ENCODE peak calls at places on chromosomes 4 and X, in ten cellular contexts. One of them, this sample, is unnamed.
A peak's percentile ranks its signal among the peaks of the same experiment; 100 is the strongest.

GRCh38 chrX:71253253-71254091 is 468 bp downstream of the ZMYM3 start:
- DNase-seq in fibroblast of mammary gland: peak; percentile 24
- DNase-seq in prostate gland: peak; percentile 3
- DNase-seq in K562: peak; percentile 71
- DNase-seq in endothelial cell: peak; percentile 61
- DNase-seq in GM10248: peak; percentile 43
- DNase-seq in fibroblast of the aortic adventitia: peak; percentile 32
- DNase-seq in kidney: no peak
- DNase-seq in left lung: no peak
- DNase-seq in upper lobe of left lung: peak; percentile 90
- DNase-seq in this sample: no peak

GRCh38 chrX:3393581-3394111 is 47.2 kb upstream of the MXRA5 start:
- DNase-seq in fibroblast of the aortic adventitia: peak; percentile 54
- DNase-seq in kidney: no peak
- DNase-seq in prostate gland: no peak
- DNase-seq in endothelial cell: no peak
- DNase-seq in GM10248: no peak
- DNase-seq in K562: no peak
- DNase-seq in fibroblast of mammary gland: peak; percentile 83
- DNase-seq in left lung: no peak
- DNase-seq in upper lobe of left lung: no peak
- DNase-seq in this sample: no peak

GRCh38 chrX:24676403-24677024 is 17.2 kb upstream of the POLA1 start:
- DNase-seq in fibroblast of mammary gland: peak; percentile 5
- DNase-seq in K562: peak; percentile 18
- DNase-seq in kidney: no peak
- DNase-seq in prostate gland: no peak
- DNase-seq in left lung: no peak
- DNase-seq in endothelial cell: no peak
- DNase-seq in upper lobe of left lung: no peak
- DNase-seq in GM10248: peak; percentile 31
- DNase-seq in fibroblast of the aortic adventitia: peak; percentile 8
- DNase-seq in this sample: no peak

GRCh38 chr4:185566425-185566824 is 31.1 kb upstream of the PDLIM3 start:
- DNase-seq in fibroblast of mammary gland: no peak
- DNase-seq in upper lobe of left lung: no peak
- DNase-seq in left lung: no peak
- DNase-seq in fibroblast of the aortic adventitia: no peak
- DNase-seq in prostate gland: no peak
- DNase-seq in endothelial cell: no peak
- DNase-seq in GM10248: no peak
- DNase-seq in K562: no peak
- DNase-seq in kidney: no peak
- DNase-seq in this sample: no peak

GRCh38 chr4:52950226-52950625 is 88.1 kb downstream of the RASL11B start:
- DNase-seq in fibroblast of mammary gland: no peak
- DNase-seq in left lung: no peak
- DNase-seq in fibroblast of the aortic adventitia: no peak
- DNase-seq in kidney: no peak
- DNase-seq in endothelial cell: no peak
- DNase-seq in K562: no peak
- DNase-seq in GM10248: no peak
- DNase-seq in upper lobe of left lung: no peak
- DNase-seq in prostate gland: no peak
- DNase-seq in this sample: no peak

GRCh38 chr4:5720980-5721379 is 10.0 kb downstream of the EVC start:
- DNase-seq in prostate gland: no peak
- DNase-seq in fibroblast of mammary gland: no peak
- DNase-seq in upper lobe of left lung: no peak
- DNase-seq in left lung: no peak
- DNase-seq in K562: no peak
- DNase-seq in kidney: no peak
- DNase-seq in endothelial cell: no peak
- DNase-seq in GM10248: no peak
- DNase-seq in fibroblast of the aortic adventitia: no peak
- DNase-seq in this sample: no peak

GRCh38 chr4:85370400-85371032 is 104.4 kb upstream of the ARHGAP24 start:
- DNase-seq in fibroblast of mammary gland: peak; percentile 63
- DNase-seq in fibroblast of the aortic adventitia: peak; percentile 51
- DNase-seq in kidney: no peak
- DNase-seq in endothelial cell: peak; percentile 46
- DNase-seq in K562: peak; percentile 16
- DNase-seq in left lung: no peak
- DNase-seq in prostate gland: no peak
- DNase-seq in upper lobe of left lung: no peak
- DNase-seq in GM10248: no peak
- DNase-seq in this sample: no peak

GRCh38 chrX:40736170-40736505 is 796 bp upstream of the MED14 start:
- DNase-seq in fibroblast of mammary gland: no peak
- DNase-seq in kidney: no peak
- DNase-seq in upper lobe of left lung: no peak
- DNase-seq in K562: peak; percentile 10
- DNase-seq in fibroblast of the aortic adventitia: no peak
- DNase-seq in prostate gland: no peak
- DNase-seq in GM10248: no peak
- DNase-seq in left lung: no peak
- DNase-seq in endothelial cell: no peak
- DNase-seq in this sample: no peak

GRCh38 chr4:153075836-153076235 is 128.4 kb upstream of the TRIM2 start:
- DNase-seq in prostate gland: no peak
- DNase-seq in upper lobe of left lung: no peak
- DNase-seq in left lung: no peak
- DNase-seq in K562: no peak
- DNase-seq in endothelial cell: no peak
- DNase-seq in GM10248: no peak
- DNase-seq in fibroblast of the aortic adventitia: no peak
- DNase-seq in kidney: no peak
- DNase-seq in fibroblast of mammary gland: no peak
- DNase-seq in this sample: no peak

GRCh38 chr4:602559-602942 is 22.8 kb upstream of the PDE6B start:
- DNase-seq in fibroblast of the aortic adventitia: no peak
- DNase-seq in upper lobe of left lung: peak; percentile 85
- DNase-seq in kidney: peak; percentile 89
- DNase-seq in fibroblast of mammary gland: peak; percentile 25
- DNase-seq in K562: peak; percentile 73
- DNase-seq in endothelial cell: peak; percentile 93
- DNase-seq in left lung: no peak
- DNase-seq in prostate gland: no peak
- DNase-seq in GM10248: peak; percentile 56
- DNase-seq in this sample: peak; percentile 81

GRCh38 chr4:7614350-7614949 is 179.7 kb upstream of the PSAPL1 start:
- DNase-seq in upper lobe of left lung: no peak
- DNase-seq in fibroblast of the aortic adventitia: no peak
- DNase-seq in GM10248: no peak
- DNase-seq in left lung: no peak
- DNase-seq in endothelial cell: no peak
- DNase-seq in kidney: no peak
- DNase-seq in K562: no peak
- DNase-seq in fibroblast of mammary gland: no peak
- DNase-seq in prostate gland: no peak
- DNase-seq in this sample: no peak

GRCh38 chr4:7620086-7620813 is 185.5 kb upstream of the PSAPL1 start:
- DNase-seq in upper lobe of left lung: no peak
- DNase-seq in K562: no peak
- DNase-seq in GM10248: no peak
- DNase-seq in left lung: no peak
- DNase-seq in fibroblast of the aortic adventitia: no peak
- DNase-seq in endothelial cell: no peak
- DNase-seq in prostate gland: no peak
- DNase-seq in fibroblast of mammary gland: no peak
- DNase-seq in kidney: peak; percentile 55
- DNase-seq in this sample: no peak

GRCh38 chr4:7618361-7618760 is 183.6 kb upstream of the PSAPL1 start:
- DNase-seq in prostate gland: no peak
- DNase-seq in left lung: no peak
- DNase-seq in K562: no peak
- DNase-seq in endothelial cell: no peak
- DNase-seq in GM10248: no peak
- DNase-seq in kidney: peak; percentile 51
- DNase-seq in fibroblast of the aortic adventitia: no peak
- DNase-seq in upper lobe of left lung: no peak
- DNase-seq in fibroblast of mammary gland: no peak
- DNase-seq in this sample: no peak

GRCh38 chr4:7612311-7612710 is 177.6 kb upstream of the PSAPL1 start:
- DNase-seq in kidney: peak; percentile 46
- DNase-seq in K562: no peak
- DNase-seq in prostate gland: no peak
- DNase-seq in upper lobe of left lung: no peak
- DNase-seq in left lung: no peak
- DNase-seq in fibroblast of mammary gland: no peak
- DNase-seq in endothelial cell: no peak
- DNase-seq in fibroblast of the aortic adventitia: no peak
- DNase-seq in GM10248: no peak
- DNase-seq in this sample: no peak

DNA sequence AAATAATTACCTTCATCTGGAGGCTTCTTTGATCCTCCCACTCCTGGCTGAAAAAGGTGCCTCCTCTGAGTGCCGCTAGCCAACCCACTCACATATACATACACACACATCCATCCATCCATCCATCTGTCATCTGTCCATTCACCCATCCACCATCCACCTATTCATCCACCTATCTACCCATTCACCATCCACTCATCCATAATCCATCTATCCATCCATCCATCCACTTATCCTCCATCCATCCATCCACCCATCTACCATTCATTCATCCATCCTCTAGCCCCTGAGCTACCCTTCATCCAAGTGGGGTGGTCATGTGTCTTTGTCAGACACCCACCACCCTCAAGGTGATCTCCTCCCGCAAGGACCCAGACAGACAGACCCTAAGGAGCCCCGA is 181.5 kb upstream of the PSAPL1 start:
- DNase-seq in kidney: no peak
- DNase-seq in endothelial cell: no peak
- DNase-seq in fibroblast of mammary gland: no peak
- DNase-seq in upper lobe of left lung: no peak
- DNase-seq in left lung: no peak
- DNase-seq in prostate gland: no peak
- DNase-seq in GM10248: no peak
- DNase-seq in fibroblast of the aortic adventitia: no peak
- DNase-seq in K562: no peak
- DNase-seq in this sample: no peak
- TF ChIP-seq CTCF in kidney: no peak
- TF ChIP-seq CTCF in endothelial cell: no peak
- TF ChIP-seq CTCF in fibroblast of mammary gland: no peak
- TF ChIP-seq CTCF in upper lobe of left lung: no peak
- TF ChIP-seq CTCF in left lung: no peak
- TF ChIP-seq CTCF in prostate gland: no peak
- TF ChIP-seq CTCF in GM10248: no peak
- TF ChIP-seq CTCF in fibroblast of the aortic adventitia: no peak
- TF ChIP-seq CTCF in K562: no peak
- TF ChIP-seq CTCF in this sample: no peak

DNA sequence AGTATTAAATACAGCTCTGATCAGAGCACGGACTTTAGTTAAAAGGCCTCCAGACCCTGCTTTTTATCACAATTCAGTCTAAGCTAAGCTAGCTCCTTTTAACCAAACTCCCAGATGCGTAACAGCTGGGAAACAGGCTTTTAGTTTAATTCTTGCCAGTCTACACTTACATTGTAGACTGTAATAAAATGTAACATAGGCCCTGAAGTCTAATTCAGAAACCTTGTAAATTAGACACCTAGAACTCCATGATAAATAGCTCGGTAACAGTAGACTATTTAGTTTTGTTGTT is 20.1 kb downstream of the FBXO8 start:
- DNase-seq in endothelial cell: no peak
- DNase-seq in prostate gland: no peak
- DNase-seq in fibroblast of the aortic adventitia: no peak
- DNase-seq in K562: no peak
- DNase-seq in kidney: no peak
- DNase-seq in GM10248: no peak
- DNase-seq in fibroblast of mammary gland: no peak
- DNase-seq in upper lobe of left lung: no peak
- DNase-seq in left lung: no peak
- DNase-seq in this sample: no peak
- TF ChIP-seq CTCF in endothelial cell: no peak
- TF ChIP-seq CTCF in prostate gland: no peak
- TF ChIP-seq CTCF in fibroblast of the aortic adventitia: no peak
- TF ChIP-seq CTCF in K562: no peak
- TF ChIP-seq CTCF in kidney: no peak
- TF ChIP-seq CTCF in GM10248: no peak
- TF ChIP-seq CTCF in fibroblast of mammary gland: no peak
- TF ChIP-seq CTCF in upper lobe of left lung: no peak
- TF ChIP-seq CTCF in left lung: no peak
- TF ChIP-seq CTCF in this sample: no peak

DNA sequence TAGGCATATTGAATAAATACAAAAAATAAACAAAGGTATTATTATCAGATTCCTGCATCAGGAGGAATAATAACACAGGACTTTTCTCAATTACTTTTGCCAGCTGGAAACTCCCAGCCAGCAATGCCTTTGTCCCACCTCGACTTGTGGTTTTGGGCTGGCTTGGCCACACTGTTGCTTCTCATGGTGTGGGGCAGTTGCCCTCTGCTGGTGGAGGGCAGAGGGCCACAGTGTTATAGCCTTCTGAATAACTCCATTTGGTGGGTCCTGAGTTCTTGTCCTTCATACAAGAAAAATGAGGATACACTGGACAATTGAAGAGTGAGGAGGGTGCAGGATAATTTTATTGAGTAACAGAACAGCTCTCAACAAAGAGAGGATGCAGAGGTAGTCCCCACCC is 1206.0 kb upstream of the ADGRL3 start:
- DNase-seq in prostate gland: no peak
- DNase-seq in fibroblast of mammary gland: no peak
- DNase-seq in kidney: no peak
- DNase-seq in upper lobe of left lung: no peak
- DNase-seq in K562: no peak
- DNase-seq in GM10248: no peak
- DNase-seq in left lung: no peak
- DNase-seq in fibroblast of the aortic adventitia: no peak
- DNase-seq in endothelial cell: no peak
- DNase-seq in this sample: no peak
- TF ChIP-seq CTCF in prostate gland: no peak
- TF ChIP-seq CTCF in fibroblast of mammary gland: no peak
- TF ChIP-seq CTCF in kidney: no peak
- TF ChIP-seq CTCF in upper lobe of left lung: no peak
- TF ChIP-seq CTCF in K562: no peak
- TF ChIP-seq CTCF in GM10248: no peak
- TF ChIP-seq CTCF in left lung: no peak
- TF ChIP-seq CTCF in fibroblast of the aortic adventitia: no peak
- TF ChIP-seq CTCF in endothelial cell: no peak
- TF ChIP-seq CTCF in this sample: peak; percentile 29

DNA sequence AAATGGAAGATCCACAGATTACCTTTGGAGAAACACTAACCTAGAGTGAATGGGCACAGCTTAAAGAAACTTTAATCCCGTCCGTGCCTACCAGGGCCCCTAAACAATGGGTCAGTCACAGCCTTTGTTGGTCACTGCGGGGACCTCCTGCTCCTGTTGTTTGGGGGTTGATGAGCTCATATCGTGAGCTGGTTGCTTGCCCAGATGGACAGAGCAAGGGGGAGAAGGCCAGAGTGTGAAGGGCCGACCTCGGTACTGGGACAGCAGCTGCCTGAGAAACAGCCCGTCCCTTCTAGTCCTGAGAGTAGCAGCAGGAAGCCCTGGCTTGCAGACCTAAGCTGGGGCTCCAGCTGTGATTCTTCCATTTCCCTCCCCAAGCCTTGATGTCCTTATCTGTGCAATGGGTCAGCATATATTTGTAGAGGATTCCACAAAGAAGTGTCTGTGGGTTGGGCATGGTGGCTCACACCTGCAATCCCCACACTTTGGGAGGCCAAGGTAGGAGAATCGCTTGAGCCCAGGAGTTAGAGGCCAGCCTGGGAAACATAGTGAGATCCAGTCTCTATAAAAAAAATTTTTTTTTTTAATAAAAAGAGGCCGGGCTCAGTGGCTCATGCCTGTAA is 69.6 kb upstream of the SLC34A2 start:
- DNase-seq in K562: no peak
- DNase-seq in prostate gland: no peak
- DNase-seq in GM10248: no peak
- DNase-seq in left lung: no peak
- DNase-seq in fibroblast of mammary gland: no peak
- DNase-seq in upper lobe of left lung: no peak
- DNase-seq in endothelial cell: no peak
- DNase-seq in fibroblast of the aortic adventitia: no peak
- DNase-seq in kidney: no peak
- DNase-seq in this sample: no peak
- TF ChIP-seq CTCF in K562: no peak
- TF ChIP-seq CTCF in prostate gland: no peak
- TF ChIP-seq CTCF in GM10248: no peak
- TF ChIP-seq CTCF in left lung: no peak
- TF ChIP-seq CTCF in fibroblast of mammary gland: no peak
- TF ChIP-seq CTCF in upper lobe of left lung: no peak
- TF ChIP-seq CTCF in endothelial cell: no peak
- TF ChIP-seq CTCF in fibroblast of the aortic adventitia: no peak
- TF ChIP-seq CTCF in kidney: no peak
- TF ChIP-seq CTCF in this sample: no peak